ENCODE peak calls at places on chromosomes 12 and 14, in five cellular contexts. L, H, A, M and D are unnamed samples. For H3K4me1, the result is how much of the 10 kb centered on the place peaks cover.

GRCh38 chr12:50916292-50916691 is 36.1 kb upstream of the HIGD1C start:
- DNase-seq in L (no peak), H (no peak), A (no peak), M (no peak), D (no peak)

GRCh38 chr12:93419388-93420034 is 22.2 kb downstream of the UBE2N start:
- DNase-seq in L (no peak), H (no peak), A (no peak), M (no peak), D (no peak)

GRCh38 chr12:130787445-130788410 is 51.3 kb downstream of the STX2 start:
- DNase-seq in L (no peak), H (no peak), A (no peak), M (no peak), D (no peak)

GRCh38 chr14:82647088-82647697 is 1113.5 kb upstream of the SEL1L start:
- DNase-seq in L (no peak), H (no peak), A (no peak), M (no peak), D (no peak)

GRCh38 chr14:70893842-70894237 is 13.4 kb upstream of the PCNX1 start:
- DNase-seq in L (no peak), H (no peak), A (no peak), M (no peak), D (no peak)

GRCh38 chr12:89789862-89790261 is 81.2 kb upstream of the ATP2B1 start:
- DNase-seq in L (no peak), H (no peak), A (no peak), M (no peak), D (no peak)

GRCh38 chr14:51304428-51304827 is 64.4 kb downstream of the TMX1 start:
- DNase-seq in L (peak), H (no peak), A (no peak), M (no peak), D (no peak)

GRCh38 chr12:65670775-65671174 is 153.5 kb upstream of the HMGA2 start:
- DNase-seq in L (no peak), H (no peak), A (no peak), M (no peak), D (no peak)

GRCh38 chr12:50642035-50642451 is 121.9 kb upstream of the ATF1 start:
- DNase-seq in L (no peak), H (no peak), A (no peak), M (no peak), D (no peak)

GRCh38 chr14:31950760-31951637 is 126.1 kb upstream of the ARHGAP5 start:
- DNase-seq in L (no peak), H (peak), A (peak), M (peak), D (no peak)

GRCh38 chr12:119727600-119728436 is 59.9 kb downstream of the PRKAB1 start:
- DNase-seq in L (no peak), H (no peak), A (no peak), M (no peak), D (no peak)

GRCh38 chr12:51524386-51524901 is 66.6 kb upstream of the SCN8A start:
- DNase-seq in L (no peak), H (no peak), A (no peak), M (no peak), D (no peak)

GRCh38 chr12:93571854-93572711 is at the start of gene SOCS2:
- DNase-seq in L (no peak), H (peak), A (peak), M (peak), D (peak)

GRCh38 chr14:51977075-51977474 is 12.3 kb upstream of the RTRAF start:
- DNase-seq in L (no peak), H (no peak), A (no peak), M (no peak), D (no peak)

GRCh38 chr14:78983126-78983525 is 813.0 kb downstream of the NRXN3 start:
- DNase-seq in L (no peak), H (no peak), A (no peak), M (no peak), D (no peak)

GRCh38 chr12:113860950-113861349 is 105.2 kb downstream of the RBM19 start:
- DNase-seq in L (no peak), H (no peak), A (no peak), M (no peak), D (no peak)

GRCh38 chr14:73758392-73759182 is 44.4 kb upstream of the PNMA1 start:
- DNase-seq in L (peak), H (peak), A (peak), M (peak), D (no peak)

GRCh38 chr12:13340149-13340548 is 143.6 kb downstream of the EMP1 start:
- DNase-seq in L (no peak), H (no peak), A (no peak), M (no peak), D (no peak)

GRCh38 chr14:75279739-75280447 is 1.3 kb downstream of the FOS start:
- DNase-seq in L (no peak), H (no peak), A (peak), M (no peak), D (peak)

GRCh38 chr12:88816201-88816600 is 235.9 kb upstream of the KITLG start:
- DNase-seq in L (no peak), H (no peak), A (no peak), M (no peak), D (no peak)

GRCh38 chr12:43882578-43883178 is 46.8 kb downstream of the TMEM117 start:
- DNase-seq in L (no peak), H (no peak), A (no peak), M (peak), D (no peak)

GRCh38 chr12:49865782-49866135 is 22.9 kb upstream of the BCDIN3D start:
- DNase-seq in L (no peak), H (no peak), A (no peak), M (no peak), D (no peak)

GRCh38 chr12:26734510-26735248 is 98.3 kb downstream of the ITPR2 start:
- DNase-seq in L (no peak), H (no peak), A (no peak), M (no peak), D (no peak)

GRCh38 chr14:93953263-93953662 is 23.1 kb downstream of the ASB2 start:
- DNase-seq in L (no peak), H (no peak), A (no peak), M (no peak), D (no peak)

GRCh38 chr14:26917086-26917485 is 319.3 kb upstream of the NOVA1 start:
- DNase-seq in L (no peak), H (no peak), A (no peak), M (peak), D (no peak)

GRCh38 chr12:80553316-80553715 is 109.3 kb downstream of the PTPRQ start:
- DNase-seq in L (no peak), H (no peak), A (no peak), M (no peak), D (no peak)

GRCh38 chr12:674272-674781 is 11.1 kb upstream of the NINJ2 start:
- DNase-seq in L (no peak), H (no peak), A (no peak), M (no peak), D (no peak)

GRCh38 chr12:124698211-124698997 is 131.0 kb upstream of the NCOR2 start:
- DNase-seq in L (no peak), H (peak), A (no peak), M (no peak), D (no peak)

GRCh38 chr12:93029091-93029490 is 100.0 kb upstream of the EEA1 start:
- DNase-seq in L (no peak), H (no peak), A (no peak), M (no peak), D (no peak)

GRCh38 chr12:42204819-42205218 is 33.2 kb downstream of the YAF2 start:
- DNase-seq in L (no peak), H (no peak), A (no peak), M (no peak), D (no peak)

GRCh38 chr14:31038521-31039166 is 12.5 kb upstream of the STRN3 start:
- DNase-seq in L (peak), H (no peak), A (no peak), M (no peak), D (no peak)

GRCh38 chr12:93173178-93173957 is 204.4 kb upstream of the NUDT4 start:
- DNase-seq in L (no peak), H (no peak), A (no peak), M (no peak), D (no peak)

GRCh38 chr12:92561543-92561899 is 141.3 kb upstream of the PLEKHG7 start:
- DNase-seq in L (no peak), H (peak), A (no peak), M (peak), D (no peak)

GRCh38 chr12:42684171-42685071 is 94.9 kb upstream of the PRICKLE1 start:
- DNase-seq in L (no peak), H (no peak), A (no peak), M (no peak), D (no peak)

GRCh38 chr14:72528059-72528950 is 365.6 kb downstream of the DPF3 start:
- DNase-seq in L (no peak), H (no peak), A (no peak), M (no peak), D (no peak)

GRCh38 chr14:46571970-46572369 is 79.6 kb downstream of the RPL10L start:
- DNase-seq in L (no peak), H (no peak), A (no peak), M (no peak), D (no peak)

DNA sequence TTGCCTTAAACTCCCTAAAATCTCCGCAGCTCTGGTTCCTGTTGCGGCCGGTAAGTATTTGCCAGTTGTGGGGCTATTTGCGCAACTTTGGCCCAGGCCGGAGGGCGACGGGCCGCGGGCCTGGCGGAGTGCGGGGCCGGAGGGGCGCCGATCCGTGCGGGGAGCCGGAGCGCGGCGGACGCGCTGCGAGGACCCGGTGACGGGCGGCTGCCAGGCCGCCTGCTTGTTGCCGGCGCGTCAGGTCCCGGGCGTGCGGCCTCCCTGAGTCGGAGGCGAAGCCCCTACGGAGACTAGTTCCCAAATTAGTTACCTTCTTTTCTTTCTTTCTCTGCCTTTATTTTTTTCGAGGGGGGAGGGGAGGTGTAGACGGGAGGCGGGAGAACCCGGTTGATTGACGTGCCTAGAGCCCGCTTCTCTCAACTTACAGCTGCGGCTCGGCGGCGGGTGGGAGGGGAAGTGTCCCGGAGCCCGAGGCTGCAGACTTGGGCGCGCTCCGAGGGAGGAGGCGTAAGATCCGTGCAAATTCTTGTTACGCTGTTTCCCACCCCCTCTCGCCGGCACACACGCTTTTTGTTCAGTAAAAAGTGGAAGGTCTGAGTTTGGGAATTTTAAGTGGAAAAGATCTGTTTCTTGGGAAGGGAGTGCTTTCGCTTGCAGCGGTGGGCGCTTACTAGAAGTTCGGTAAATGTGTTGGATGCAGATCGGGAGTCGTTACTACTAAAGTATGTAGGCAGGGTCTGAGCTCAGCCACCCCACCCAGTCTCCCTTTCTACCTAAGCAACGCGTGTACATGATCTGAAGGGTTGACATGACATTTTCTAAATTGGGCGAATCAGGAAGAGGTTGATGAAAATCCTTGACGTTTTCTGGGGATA is 564 bp downstream of the ZBTB1 start:
- DNase-seq in L (peak), H (peak), A (peak), M (peak), D (peak)
- TF ChIP-seq POLR2A in L (no peak), H (no peak), A (peak), M (peak), D (peak)

DNA sequence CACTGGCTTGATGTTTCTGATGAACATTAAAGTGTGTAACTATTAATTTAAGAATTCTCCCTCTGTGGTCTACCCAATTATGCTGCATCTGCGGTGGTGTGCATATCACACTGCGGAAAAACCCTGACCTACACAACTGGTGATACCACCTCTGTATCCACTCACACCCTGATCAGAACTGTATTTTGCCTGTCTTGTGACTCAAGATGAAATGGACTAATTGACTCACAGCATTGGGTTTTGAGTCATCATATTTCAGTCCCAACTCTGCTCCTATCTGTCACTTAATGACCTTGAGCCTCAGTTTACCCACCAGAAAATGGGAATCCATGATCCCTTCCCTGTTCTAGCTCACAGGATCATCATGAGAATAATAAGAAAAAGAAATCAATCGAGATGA is 65.6 kb downstream of the NUAK1 start:
- DNase-seq in L (peak), H (no peak), A (no peak), M (no peak), D (no peak)
- TF ChIP-seq EP300 in L (no peak), H (no peak), A (no peak), M (no peak), D (no peak)

GRCh38 chr12:99043319-99043914 is 398.3 kb downstream of the APAF1 start:
- DNase-seq in L (no peak), H (peak), A (peak), M (peak), D (no peak)
- H3K4me1 ChIP-seq in L (under half), H (under half), A (under half), M (under half), D (under half)

GRCh38 chr14:87896393-87897380 is 96.3 kb downstream of the GALC start:
- DNase-seq in L (no peak), H (no peak), A (no peak), M (peak), D (no peak)
- TF ChIP-seq POLR2A in L (no peak), H (no peak), A (no peak), M (no peak), D (no peak)

GRCh38 chr14:90676859-90677258 is 139.4 kb downstream of the TTC7B start:
- DNase-seq in L (no peak), H (no peak), A (no peak), M (no peak), D (no peak)
- TF ChIP-seq EP300 in L (no peak), H (no peak), A (no peak), M (no peak), D (no peak)

GRCh38 chr14:61737913-61738312 is 24.3 kb upstream of the SNAPC1 start:
- DNase-seq in L (no peak), H (no peak), A (no peak), M (no peak), D (no peak)
- H3K4me1 ChIP-seq in L (under half), H (under half), A (under half), M (under half), D (under half)

GRCh38 chr12:121581681-121582439 is 1.0 kb upstream of the KDM2B start:
- DNase-seq in L (no peak), H (peak), A (no peak), M (peak), D (no peak)
- TF ChIP-seq POLR2A in L (no peak), H (no peak), A (no peak), M (no peak), D (no peak)

GRCh38 chr12:5506295-5506694 is 74.4 kb downstream of the NTF3 start:
- DNase-seq in L (no peak), H (no peak), A (no peak), M (no peak), D (peak)
- TF ChIP-seq EP300 in L (no peak), H (no peak), A (no peak), M (no peak), D (no peak)